ENCODE peak calls at places on chromosomes 6 and 20, in eight cellular contexts. One of them, this sample, is unnamed. For H3K27me3, H3K4me1 and H3K9me3, the result is how much of the 10 kb centered on the place peaks cover.

GRCh38 chr20:62808211-62808865 is 3.7 kb downstream of the OGFR start:
- DNase-seq in esophagus squamous epithelium: no peak
- DNase-seq in heart right ventricle: peak
- DNase-seq in tibial artery: peak
- DNase-seq in GM12878: no peak
- DNase-seq in breast epithelium: no peak
- DNase-seq in MM.1S: peak
- DNase-seq in fibroblast of lung: peak
- DNase-seq in this sample: peak

GRCh38 chr6:33410711-33411631 is at the start of gene PHF1:
- DNase-seq in esophagus squamous epithelium: no peak
- DNase-seq in heart right ventricle: peak
- DNase-seq in tibial artery: no peak
- DNase-seq in GM12878: no peak
- DNase-seq in breast epithelium: peak
- DNase-seq in MM.1S: no peak
- DNase-seq in fibroblast of lung: peak
- DNase-seq in this sample: peak

GRCh38 chr6:73062837-73063236 is 162.5 kb downstream of the KHDC1L start:
- DNase-seq in esophagus squamous epithelium: no peak
- DNase-seq in heart right ventricle: no peak
- DNase-seq in tibial artery: no peak
- DNase-seq in GM12878: no peak
- DNase-seq in breast epithelium: no peak
- DNase-seq in MM.1S: no peak
- DNase-seq in fibroblast of lung: no peak
- DNase-seq in this sample: no peak

GRCh38 chr6:158536084-158536890 is 23.6 kb upstream of the TMEM181 start:
- DNase-seq in esophagus squamous epithelium: no peak
- DNase-seq in heart right ventricle: peak
- DNase-seq in tibial artery: peak
- DNase-seq in GM12878: no peak
- DNase-seq in breast epithelium: no peak
- DNase-seq in MM.1S: peak
- DNase-seq in fibroblast of lung: peak
- DNase-seq in this sample: peak

GRCh38 chr6:34928220-34928619 is 39.2 kb downstream of the ANKS1A start:
- DNase-seq in esophagus squamous epithelium: no peak
- DNase-seq in heart right ventricle: no peak
- DNase-seq in tibial artery: no peak
- DNase-seq in GM12878: no peak
- DNase-seq in breast epithelium: no peak
- DNase-seq in MM.1S: no peak
- DNase-seq in fibroblast of lung: no peak
- DNase-seq in this sample: no peak

GRCh38 chr6:144953552-144954240 is 668.6 kb downstream of the UTRN start:
- DNase-seq in esophagus squamous epithelium: no peak
- DNase-seq in heart right ventricle: no peak
- DNase-seq in tibial artery: no peak
- DNase-seq in GM12878: no peak
- DNase-seq in breast epithelium: no peak
- DNase-seq in MM.1S: no peak
- DNase-seq in fibroblast of lung: no peak
- DNase-seq in this sample: no peak

GRCh38 chr6:138914701-138915100 is 73.4 kb downstream of the REPS1 start:
- DNase-seq in esophagus squamous epithelium: no peak
- DNase-seq in heart right ventricle: no peak
- DNase-seq in tibial artery: no peak
- DNase-seq in GM12878: no peak
- DNase-seq in breast epithelium: no peak
- DNase-seq in MM.1S: no peak
- DNase-seq in fibroblast of lung: no peak
- DNase-seq in this sample: no peak

GRCh38 chr6:121823437-121823851 is 388.0 kb downstream of the GJA1 start:
- DNase-seq in esophagus squamous epithelium: no peak
- DNase-seq in heart right ventricle: no peak
- DNase-seq in tibial artery: no peak
- DNase-seq in GM12878: no peak
- DNase-seq in breast epithelium: no peak
- DNase-seq in MM.1S: no peak
- DNase-seq in fibroblast of lung: peak
- DNase-seq in this sample: no peak

GRCh38 chr20:44465001-44465560 is 10.6 kb upstream of the TTPAL start:
- DNase-seq in esophagus squamous epithelium: no peak
- DNase-seq in heart right ventricle: no peak
- DNase-seq in tibial artery: no peak
- DNase-seq in GM12878: no peak
- DNase-seq in breast epithelium: no peak
- DNase-seq in MM.1S: no peak
- DNase-seq in fibroblast of lung: no peak
- DNase-seq in this sample: no peak

GRCh38 chr20:1979116-1979778 is 14.6 kb downstream of the PDYN start:
- DNase-seq in esophagus squamous epithelium: no peak
- DNase-seq in heart right ventricle: no peak
- DNase-seq in tibial artery: no peak
- DNase-seq in GM12878: no peak
- DNase-seq in breast epithelium: no peak
- DNase-seq in MM.1S: no peak
- DNase-seq in fibroblast of lung: no peak
- DNase-seq in this sample: no peak

GRCh38 chr20:1975251-1975650 is 18.6 kb downstream of the PDYN start:
- DNase-seq in esophagus squamous epithelium: no peak
- DNase-seq in heart right ventricle: no peak
- DNase-seq in tibial artery: no peak
- DNase-seq in GM12878: no peak
- DNase-seq in breast epithelium: no peak
- DNase-seq in MM.1S: no peak
- DNase-seq in fibroblast of lung: no peak
- DNase-seq in this sample: no peak

GRCh38 chr20:1971893-1972586 is 21.8 kb downstream of the PDYN start:
- DNase-seq in esophagus squamous epithelium: no peak
- DNase-seq in heart right ventricle: no peak
- DNase-seq in tibial artery: no peak
- DNase-seq in GM12878: no peak
- DNase-seq in breast epithelium: no peak
- DNase-seq in MM.1S: no peak
- DNase-seq in fibroblast of lung: no peak
- DNase-seq in this sample: no peak

GRCh38 chr20:1968958-1969357 is 24.9 kb downstream of the PDYN start:
- DNase-seq in esophagus squamous epithelium: no peak
- DNase-seq in heart right ventricle: no peak
- DNase-seq in tibial artery: no peak
- DNase-seq in GM12878: no peak
- DNase-seq in breast epithelium: no peak
- DNase-seq in MM.1S: no peak
- DNase-seq in fibroblast of lung: no peak
- DNase-seq in this sample: no peak

DNA sequence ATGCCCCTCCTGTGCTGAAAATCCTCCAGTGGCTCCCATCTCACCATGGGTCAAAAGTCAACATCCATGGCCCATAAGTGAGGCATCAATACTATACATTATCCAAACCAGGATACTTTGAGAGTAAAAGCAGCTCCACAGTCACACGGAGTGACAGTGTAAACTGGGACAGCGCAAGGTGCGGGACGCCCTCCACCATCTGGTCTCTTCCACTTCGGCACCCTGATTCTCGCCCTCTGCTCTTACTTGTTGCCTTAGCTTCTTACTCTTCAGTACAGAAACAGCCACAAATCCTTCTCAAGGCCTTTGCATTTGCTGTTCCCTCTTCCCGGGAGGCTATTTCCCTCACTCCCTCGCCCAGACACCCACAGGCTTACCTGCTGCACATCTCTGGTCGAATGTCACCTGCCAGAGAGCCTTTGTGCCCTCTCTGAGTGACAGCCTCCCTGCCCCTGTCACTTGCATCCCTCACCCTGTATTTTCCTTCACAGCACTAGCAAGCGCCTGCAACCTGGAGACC is 19.9 kb downstream of the PDYN start:
- DNase-seq in esophagus squamous epithelium: no peak
- DNase-seq in heart right ventricle: no peak
- DNase-seq in tibial artery: no peak
- DNase-seq in GM12878: no peak
- DNase-seq in breast epithelium: no peak
- DNase-seq in MM.1S: no peak
- DNase-seq in fibroblast of lung: no peak
- DNase-seq in this sample: no peak
- H3K27me3 ChIP-seq in esophagus squamous epithelium: half or more
- H3K27me3 ChIP-seq in heart right ventricle: under half
- H3K27me3 ChIP-seq in tibial artery: under half
- H3K27me3 ChIP-seq in GM12878: under half
- H3K27me3 ChIP-seq in breast epithelium: under half
- H3K27me3 ChIP-seq in MM.1S: under half
- H3K27me3 ChIP-seq in fibroblast of lung: under half
- H3K27me3 ChIP-seq in this sample: under half

GRCh38 chr20:50724851-50725721 is 6.3 kb upstream of the PARD6B start:
- DNase-seq in esophagus squamous epithelium: no peak
- DNase-seq in heart right ventricle: peak
- DNase-seq in tibial artery: peak
- DNase-seq in GM12878: no peak
- DNase-seq in breast epithelium: peak
- DNase-seq in MM.1S: no peak
- DNase-seq in fibroblast of lung: peak
- DNase-seq in this sample: no peak

GRCh38 chr20:50721881-50722281 is 9.5 kb upstream of the PARD6B start:
- DNase-seq in esophagus squamous epithelium: no peak
- DNase-seq in heart right ventricle: peak
- DNase-seq in tibial artery: peak
- DNase-seq in GM12878: no peak
- DNase-seq in breast epithelium: no peak
- DNase-seq in MM.1S: no peak
- DNase-seq in fibroblast of lung: no peak
- DNase-seq in this sample: no peak

GRCh38 chr20:50722466-50723155 is 8.8 kb upstream of the PARD6B start:
- DNase-seq in esophagus squamous epithelium: no peak
- DNase-seq in heart right ventricle: no peak
- DNase-seq in tibial artery: peak
- DNase-seq in GM12878: no peak
- DNase-seq in breast epithelium: no peak
- DNase-seq in MM.1S: no peak
- DNase-seq in fibroblast of lung: no peak
- DNase-seq in this sample: no peak

GRCh38 chr20:50724112-50724724 is 7.2 kb upstream of the PARD6B start:
- DNase-seq in esophagus squamous epithelium: no peak
- DNase-seq in heart right ventricle: no peak
- DNase-seq in tibial artery: peak
- DNase-seq in GM12878: no peak
- DNase-seq in breast epithelium: no peak
- DNase-seq in MM.1S: no peak
- DNase-seq in fibroblast of lung: no peak
- DNase-seq in this sample: no peak

DNA sequence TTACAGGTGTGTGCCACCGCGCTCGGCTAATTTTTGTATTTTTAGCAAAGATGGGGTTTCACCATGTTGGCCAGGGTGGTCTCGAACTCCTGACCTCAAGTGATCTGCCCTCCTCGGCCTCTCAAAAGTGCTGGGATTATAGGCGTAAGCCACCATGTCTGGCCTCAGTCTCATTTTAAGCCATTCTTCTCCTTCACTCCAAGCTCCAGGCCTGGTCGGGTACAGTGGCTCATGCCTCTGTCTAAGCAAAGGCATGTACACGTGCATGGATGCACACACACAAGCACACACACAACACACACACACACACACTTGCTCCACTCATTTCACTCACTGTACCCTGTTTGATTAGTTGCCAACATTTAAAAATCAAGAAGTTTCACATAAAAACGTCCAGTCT is 7.7 kb upstream of the PARD6B start:
- DNase-seq in esophagus squamous epithelium: no peak
- DNase-seq in heart right ventricle: no peak
- DNase-seq in tibial artery: peak
- DNase-seq in GM12878: no peak
- DNase-seq in breast epithelium: no peak
- DNase-seq in MM.1S: no peak
- DNase-seq in fibroblast of lung: no peak
- DNase-seq in this sample: no peak
- H3K4me1 ChIP-seq in esophagus squamous epithelium: half or more
- H3K4me1 ChIP-seq in heart right ventricle: under half
- H3K4me1 ChIP-seq in tibial artery: under half
- H3K4me1 ChIP-seq in GM12878: under half
- H3K4me1 ChIP-seq in breast epithelium: under half
- H3K4me1 ChIP-seq in MM.1S: under half
- H3K4me1 ChIP-seq in fibroblast of lung: under half
- H3K4me1 ChIP-seq in this sample: under half

DNA sequence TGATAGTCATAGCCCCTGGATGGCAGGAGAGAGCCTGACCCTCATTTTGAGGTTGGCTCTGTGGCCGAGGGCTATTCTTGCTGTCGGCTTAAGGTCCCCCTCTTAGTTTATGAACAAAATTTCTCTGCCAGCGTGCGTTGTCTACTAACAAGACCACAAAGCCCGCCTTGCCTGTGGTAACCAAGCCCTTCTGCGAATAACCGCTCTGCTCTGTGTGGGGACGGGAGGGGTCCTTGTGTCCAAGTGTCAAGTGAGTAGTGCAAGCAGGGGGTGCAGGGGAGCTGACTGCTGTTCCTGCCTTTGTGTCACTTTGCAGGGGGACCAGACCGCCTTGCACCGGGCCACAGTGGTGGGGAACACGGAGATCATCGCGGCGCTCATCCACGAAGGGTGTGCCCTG is 35.8 kb downstream of the LYRM2 start:
- DNase-seq in esophagus squamous epithelium: no peak
- DNase-seq in heart right ventricle: no peak
- DNase-seq in tibial artery: no peak
- DNase-seq in GM12878: no peak
- DNase-seq in breast epithelium: no peak
- DNase-seq in MM.1S: no peak
- DNase-seq in fibroblast of lung: no peak
- DNase-seq in this sample: no peak
- H3K9me3 ChIP-seq in esophagus squamous epithelium: under half
- H3K9me3 ChIP-seq in heart right ventricle: under half
- H3K9me3 ChIP-seq in tibial artery: under half
- H3K9me3 ChIP-seq in GM12878: under half
- H3K9me3 ChIP-seq in breast epithelium: under half
- H3K9me3 ChIP-seq in MM.1S: under half
- H3K9me3 ChIP-seq in fibroblast of lung: under half
- H3K9me3 ChIP-seq in this sample: under half

DNA sequence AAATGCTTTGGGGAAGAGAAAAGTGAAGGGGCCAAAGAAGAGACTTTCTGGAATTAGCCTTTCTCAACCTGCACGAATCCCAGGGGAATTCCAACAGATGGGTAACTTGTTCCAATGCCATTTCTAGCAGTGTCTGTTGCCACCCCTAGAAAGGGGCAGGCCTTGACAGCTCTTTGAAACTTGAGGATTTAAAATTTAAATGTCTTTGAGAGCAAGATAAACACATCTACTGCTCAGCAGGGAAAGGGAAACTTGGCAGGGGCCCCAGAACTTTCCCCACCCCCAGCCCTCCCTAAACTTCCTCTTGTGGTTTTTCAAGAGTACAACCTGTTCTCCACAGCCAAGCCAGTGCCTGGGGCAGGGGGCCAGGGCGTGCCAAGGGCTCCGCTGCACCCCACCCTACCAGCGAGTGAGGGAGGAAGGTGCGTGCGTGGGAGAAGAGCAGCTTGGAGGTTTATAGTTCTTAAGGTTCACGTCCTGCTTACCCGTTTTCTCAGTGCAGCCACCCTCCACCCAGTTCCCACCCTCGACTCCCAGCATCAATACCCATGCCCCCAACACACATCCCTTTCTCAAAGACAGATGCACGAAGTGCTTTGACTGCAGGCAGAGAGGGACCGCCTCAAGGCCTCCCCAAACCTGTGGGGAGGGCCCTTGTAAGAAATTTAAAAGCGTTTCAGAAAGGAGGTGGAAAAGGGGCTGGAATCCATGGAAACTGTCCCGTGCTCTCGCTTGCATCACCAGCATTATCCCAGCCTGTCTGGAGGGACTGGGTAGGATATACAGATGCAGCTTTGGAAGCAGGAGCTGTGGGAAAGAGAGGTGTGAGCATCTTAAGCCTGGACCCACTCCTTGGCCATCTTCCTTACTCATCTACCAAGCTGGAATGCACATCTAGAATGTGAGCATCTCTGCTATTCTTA is 4.5 kb upstream of the TAF8 start:
- DNase-seq in esophagus squamous epithelium: peak
- DNase-seq in heart right ventricle: peak
- DNase-seq in tibial artery: peak
- DNase-seq in GM12878: peak
- DNase-seq in breast epithelium: peak
- DNase-seq in MM.1S: peak
- DNase-seq in fibroblast of lung: peak
- DNase-seq in this sample: peak
- H3K27me3 ChIP-seq in esophagus squamous epithelium: under half
- H3K27me3 ChIP-seq in heart right ventricle: under half
- H3K27me3 ChIP-seq in tibial artery: under half
- H3K27me3 ChIP-seq in GM12878: under half
- H3K27me3 ChIP-seq in breast epithelium: under half
- H3K27me3 ChIP-seq in MM.1S: under half
- H3K27me3 ChIP-seq in fibroblast of lung: under half
- H3K27me3 ChIP-seq in this sample: under half